ENCODE peak calls at places on chromosomes 7 and 10, in five cellular contexts. One of them, this sample, is unnamed.

GRCh38 chr7:108200326-108200725 is 70.2 kb upstream of the LAMB4 start:
- DNase-seq in H1: no peak
- DNase-seq in neuronal stem cell: no peak
- DNase-seq in IMR-90: peak; percentile 30
- DNase-seq in H9: no peak
- DNase-seq in this sample: no peak

GRCh38 chr10:70780772-70781171 is 4.4 kb downstream of the TBATA start:
- DNase-seq in H1: no peak
- DNase-seq in neuronal stem cell: no peak
- DNase-seq in IMR-90: no peak
- DNase-seq in H9: no peak
- DNase-seq in this sample: no peak

GRCh38 chr10:118670472-118671124 is 75.2 kb upstream of the PRLHR start:
- DNase-seq in H1: no peak
- DNase-seq in neuronal stem cell: no peak
- DNase-seq in IMR-90: no peak
- DNase-seq in H9: no peak
- DNase-seq in this sample: no peak

GRCh38 chr7:150962743-150963399 is 15.2 kb downstream of the KCNH2 start:
- DNase-seq in H1: peak; percentile 83
- DNase-seq in neuronal stem cell: no peak
- DNase-seq in IMR-90: peak; percentile 37
- DNase-seq in H9: peak; percentile 82
- DNase-seq in this sample: no peak

GRCh38 chr7:64990216-64990615 is 620 bp downstream of the ZNF117 start:
- DNase-seq in H1: no peak
- DNase-seq in neuronal stem cell: no peak
- DNase-seq in IMR-90: no peak
- DNase-seq in H9: no peak
- DNase-seq in this sample: peak; percentile 16

GRCh38 chr7:26616235-26616634 is 248.2 kb downstream of the SKAP2 start:
- DNase-seq in H1: no peak
- DNase-seq in neuronal stem cell: no peak
- DNase-seq in IMR-90: no peak
- DNase-seq in H9: no peak
- DNase-seq in this sample: peak; percentile 68

GRCh38 chr7:130890176-130891020 is 156.4 kb upstream of the KLF14 start:
- DNase-seq in H1: no peak
- DNase-seq in neuronal stem cell: no peak
- DNase-seq in IMR-90: no peak
- DNase-seq in H9: no peak
- DNase-seq in this sample: no peak

GRCh38 chr10:30435068-30435422 is 1.1 kb downstream of the MAP3K8 start:
- DNase-seq in H1: no peak
- DNase-seq in neuronal stem cell: no peak
- DNase-seq in IMR-90: peak; percentile 52
- DNase-seq in H9: no peak
- DNase-seq in this sample: peak; percentile 69

GRCh38 chr10:21995557-21995956 is 8.0 kb downstream of the DNAJC1 start:
- DNase-seq in H1: no peak
- DNase-seq in neuronal stem cell: no peak
- DNase-seq in IMR-90: peak; percentile 30
- DNase-seq in H9: no peak
- DNase-seq in this sample: peak; percentile 21

GRCh38 chr7:141097430-141097829 is 23.6 kb downstream of the TMEM178B start:
- DNase-seq in H1: no peak
- DNase-seq in neuronal stem cell: peak; percentile 56
- DNase-seq in IMR-90: peak; percentile 5
- DNase-seq in H9: no peak
- DNase-seq in this sample: peak; percentile 53

GRCh38 chr10:79310217-79310865 is 36.9 kb upstream of the PPIF start:
- DNase-seq in H1: no peak
- DNase-seq in neuronal stem cell: no peak
- DNase-seq in IMR-90: no peak
- DNase-seq in H9: no peak
- DNase-seq in this sample: no peak

GRCh38 chr10:128875030-128875744 is 591.9 kb upstream of the MGMT start:
- DNase-seq in H1: no peak
- DNase-seq in neuronal stem cell: no peak
- DNase-seq in IMR-90: no peak
- DNase-seq in H9: no peak
- DNase-seq in this sample: peak; percentile 76

GRCh38 chr7:99631311-99632109 is 14.8 kb downstream of the ZSCAN25 start:
- DNase-seq in H1: no peak
- DNase-seq in neuronal stem cell: no peak
- DNase-seq in IMR-90: peak; percentile 13
- DNase-seq in H9: peak; percentile 47
- DNase-seq in this sample: peak; percentile 40

GRCh38 chr10:68606918-68607317 is 46.8 kb downstream of the TET1 start:
- DNase-seq in H1: no peak
- DNase-seq in neuronal stem cell: no peak
- DNase-seq in IMR-90: no peak
- DNase-seq in H9: no peak
- DNase-seq in this sample: no peak

GRCh38 chr7:22640269-22640668 is 86.7 kb upstream of the IL6 start:
- DNase-seq in H1: no peak
- DNase-seq in neuronal stem cell: no peak
- DNase-seq in IMR-90: no peak
- DNase-seq in H9: no peak
- DNase-seq in this sample: no peak

GRCh38 chr7:40306596-40306995 is 171.8 kb downstream of the SUGCT start:
- DNase-seq in H1: no peak
- DNase-seq in neuronal stem cell: no peak
- DNase-seq in IMR-90: peak; percentile 62
- DNase-seq in H9: no peak
- DNase-seq in this sample: no peak

GRCh38 chr10:7245505-7245904 is 165.3 kb downstream of the SFMBT2 start:
- DNase-seq in H1: no peak
- DNase-seq in neuronal stem cell: no peak
- DNase-seq in IMR-90: no peak
- DNase-seq in H9: no peak
- DNase-seq in this sample: no peak

GRCh38 chr7:87702326-87702725 is 74.1 kb downstream of the RUNDC3B start:
- DNase-seq in H1: no peak
- DNase-seq in neuronal stem cell: no peak
- DNase-seq in IMR-90: peak; percentile 19
- DNase-seq in H9: no peak
- DNase-seq in this sample: peak; percentile 53

GRCh38 chr7:20438665-20439376 is 108.1 kb downstream of the ITGB8 start:
- DNase-seq in H1: no peak
- DNase-seq in neuronal stem cell: no peak
- DNase-seq in IMR-90: no peak
- DNase-seq in H9: no peak
- DNase-seq in this sample: no peak

GRCh38 chr7:150845471-150845870 is 6.8 kb upstream of the AOC1 start:
- DNase-seq in H1: no peak
- DNase-seq in neuronal stem cell: no peak
- DNase-seq in IMR-90: no peak
- DNase-seq in H9: peak; percentile 21
- DNase-seq in this sample: peak; percentile 67

GRCh38 chr10:110918269-110918632 is 729 bp downstream of the BBIP1 start:
- DNase-seq in H1: peak; percentile 94
- DNase-seq in neuronal stem cell: no peak
- DNase-seq in IMR-90: peak; percentile 94
- DNase-seq in H9: peak; percentile 96
- DNase-seq in this sample: peak; percentile 99

GRCh38 chr7:106535234-106536026 is 125.5 kb downstream of the CCDC71L start:
- DNase-seq in H1: no peak
- DNase-seq in neuronal stem cell: no peak
- DNase-seq in IMR-90: no peak
- DNase-seq in H9: no peak
- DNase-seq in this sample: no peak

GRCh38 chr7:16268821-16269768 is 152.2 kb downstream of the CRPPA start:
- DNase-seq in H1: no peak
- DNase-seq in neuronal stem cell: no peak
- DNase-seq in IMR-90: peak; percentile 83
- DNase-seq in H9: no peak
- DNase-seq in this sample: peak; percentile 69

GRCh38 chr10:80356563-80356999 is at the start of the genes DYDC1 and DYDC2:
- DNase-seq in H1: peak; percentile 89
- DNase-seq in neuronal stem cell: peak; percentile 82
- DNase-seq in IMR-90: no peak
- DNase-seq in H9: peak; percentile 94
- DNase-seq in this sample: peak; percentile 13

DNA sequence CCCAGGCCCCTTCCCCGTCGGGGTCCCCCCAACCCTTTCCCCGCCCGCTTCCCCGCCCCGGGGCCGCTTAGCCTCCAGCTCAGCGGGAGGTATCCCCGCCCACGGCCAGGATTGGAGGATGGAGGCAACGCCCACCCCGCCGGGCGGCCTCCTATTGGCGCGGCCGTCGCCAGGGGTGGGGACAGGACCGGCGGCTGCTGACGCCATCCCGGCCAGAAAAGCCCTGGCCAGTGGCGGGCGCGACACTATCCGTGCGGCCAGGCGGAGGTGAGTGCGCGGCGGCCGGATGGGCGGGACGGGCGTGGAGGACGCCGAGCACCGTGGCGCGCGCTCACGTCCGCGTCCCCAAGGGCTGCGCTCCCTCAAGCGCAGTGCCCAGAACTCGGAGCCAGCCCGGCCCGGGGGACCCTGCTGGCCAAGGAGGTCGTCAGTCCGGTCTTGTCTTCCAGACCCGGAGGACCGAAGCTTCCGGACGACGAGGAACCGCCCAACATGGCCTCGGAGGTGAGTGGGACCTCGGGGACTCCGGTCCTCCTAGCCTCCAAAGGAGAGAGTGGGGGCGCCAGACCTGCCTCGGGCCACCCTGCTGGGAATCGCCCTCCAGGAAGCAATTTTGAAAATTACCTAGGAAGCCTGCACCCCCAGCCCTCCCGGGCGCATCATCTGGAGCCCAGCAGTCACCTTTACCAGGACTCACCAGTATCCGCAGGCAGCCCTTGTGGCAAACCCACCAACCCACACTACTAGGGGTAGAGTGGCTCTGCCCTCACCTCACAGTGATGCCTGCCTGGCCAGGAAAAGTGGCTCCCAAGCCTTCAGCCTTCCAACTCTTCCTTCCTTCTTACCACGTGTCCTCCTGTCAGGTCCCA is at the start of gene ASL:
- DNase-seq in H1: peak; percentile 99
- DNase-seq in neuronal stem cell: peak; percentile 96
- DNase-seq in IMR-90: peak; percentile 86
- DNase-seq in H9: peak; percentile 94
- DNase-seq in this sample: peak; percentile 93
- H3K23ac ChIP-seq in H1: no peak within 1 kb of the TSS
- H3K23ac ChIP-seq in neuronal stem cell: peak within 1 kb of the TSS; percentile 99
- H3K23ac ChIP-seq in IMR-90: peak within 1 kb of the TSS; percentile 81
- H3K23ac ChIP-seq in H9: no peak within 1 kb of the TSS
- H3K23ac ChIP-seq in this sample: no peak within 1 kb of the TSS

DNA sequence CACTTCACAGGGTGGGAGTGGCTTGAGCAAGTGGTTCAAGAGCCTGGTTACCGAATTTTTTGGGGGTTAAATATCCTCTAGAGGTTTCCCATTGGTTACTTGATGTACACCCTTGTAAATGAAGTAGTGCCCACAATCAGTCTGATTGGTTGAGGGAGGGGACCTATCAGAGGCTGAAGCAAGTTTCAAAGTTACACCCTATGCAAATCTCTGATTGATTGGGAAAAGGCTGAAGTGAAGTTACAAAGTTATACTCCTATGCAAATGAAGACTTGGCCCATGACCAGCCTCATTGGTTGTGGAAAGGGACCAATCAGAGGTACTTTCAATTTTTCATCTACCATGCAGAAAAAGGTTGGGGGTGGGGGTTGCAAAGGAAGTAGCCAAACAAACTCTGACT is 34.7 kb downstream of the UBE2D4 start:
- DNase-seq in H1: no peak
- DNase-seq in neuronal stem cell: no peak
- DNase-seq in IMR-90: no peak
- DNase-seq in H9: no peak
- DNase-seq in this sample: no peak
- H3K23ac ChIP-seq in H1: no peak overlapping the region
- H3K23ac ChIP-seq in neuronal stem cell: no peak overlapping the region
- H3K23ac ChIP-seq in IMR-90: no peak overlapping the region
- H3K23ac ChIP-seq in H9: no peak overlapping the region
- H3K23ac ChIP-seq in this sample: no peak overlapping the region

GRCh38 chr10:101693701-101694055 is 1.3 kb downstream of the FBXW4 start:
- DNase-seq in H1: no peak
- DNase-seq in neuronal stem cell: no peak
- DNase-seq in IMR-90: peak; percentile 60
- DNase-seq in H9: no peak
- DNase-seq in this sample: no peak
- H3K23ac ChIP-seq in H1: no peak overlapping the region
- H3K23ac ChIP-seq in neuronal stem cell: no peak overlapping the region
- H3K23ac ChIP-seq in IMR-90: peak overlapping the region; percentile 92
- H3K23ac ChIP-seq in H9: no peak overlapping the region
- H3K23ac ChIP-seq in this sample: no peak overlapping the region

GRCh38 chr7:101903505-101903849 is 86.1 kb downstream of the CUX1 start:
- DNase-seq in H1: no peak
- DNase-seq in neuronal stem cell: no peak
- DNase-seq in IMR-90: no peak
- DNase-seq in H9: no peak
- DNase-seq in this sample: no peak

GRCh38 chr7:101902680-101903504 is 85.5 kb downstream of the CUX1 start:
- DNase-seq in H1: no peak
- DNase-seq in neuronal stem cell: no peak
- DNase-seq in IMR-90: no peak
- DNase-seq in H9: no peak
- DNase-seq in this sample: no peak

GRCh38 chr7:101904019-101904418 is 86.6 kb downstream of the CUX1 start:
- DNase-seq in H1: no peak
- DNase-seq in neuronal stem cell: no peak
- DNase-seq in IMR-90: no peak
- DNase-seq in H9: no peak
- DNase-seq in this sample: no peak

GRCh38 chr7:101905203-101905865 is 87.9 kb downstream of the CUX1 start:
- DNase-seq in H1: no peak
- DNase-seq in neuronal stem cell: no peak
- DNase-seq in IMR-90: peak; percentile 29
- DNase-seq in H9: no peak
- DNase-seq in this sample: no peak

DNA sequence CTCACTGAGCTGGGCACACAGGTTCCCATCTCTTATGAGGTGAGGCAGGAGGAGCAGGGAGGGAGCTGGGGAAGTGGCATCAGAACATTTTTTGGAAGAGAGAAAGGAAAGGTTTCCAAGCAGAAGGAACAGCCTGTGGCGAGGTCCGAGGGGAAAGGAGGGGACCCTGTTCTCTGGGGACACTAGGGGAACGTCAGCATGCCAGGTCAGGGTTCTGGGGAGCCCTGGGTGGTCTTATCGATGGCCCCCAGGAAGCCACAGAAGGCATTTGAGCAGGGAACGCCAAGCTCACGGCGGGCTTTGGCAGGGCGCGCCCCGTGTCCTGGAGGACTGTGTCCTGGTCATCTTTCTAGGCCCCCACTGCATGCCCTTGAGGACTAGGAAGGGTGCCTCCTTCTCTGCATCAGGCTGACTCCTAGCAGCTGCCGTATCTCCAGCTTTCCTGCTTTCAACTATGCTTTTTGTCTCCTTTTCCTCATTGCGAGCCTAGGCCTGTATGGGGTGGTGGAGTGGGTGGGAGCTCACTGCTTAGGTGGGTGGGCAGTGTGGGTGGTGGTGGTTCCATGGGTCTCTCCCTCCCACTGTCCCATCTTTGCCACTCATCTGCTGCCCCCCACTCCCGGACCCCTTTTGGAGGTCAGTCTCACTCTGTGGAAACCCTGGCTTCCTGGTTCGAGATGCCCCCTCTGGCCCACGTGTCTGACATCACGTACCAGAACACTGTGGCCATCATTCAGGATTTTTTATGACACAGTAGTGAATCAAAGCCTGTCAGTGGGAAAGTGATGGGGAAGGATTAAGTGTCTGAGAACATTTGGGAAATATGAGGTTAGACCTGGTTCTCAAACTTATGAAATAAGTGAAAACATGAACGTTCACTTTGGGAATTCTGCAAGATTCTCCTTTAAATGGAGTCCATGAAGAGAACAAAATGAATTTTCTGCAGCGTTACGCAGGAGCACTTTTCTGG is 89.2 kb downstream of the CUX1 start:
- DNase-seq in H1: no peak
- DNase-seq in neuronal stem cell: no peak
- DNase-seq in IMR-90: no peak
- DNase-seq in H9: no peak
- DNase-seq in this sample: no peak
- H3K23ac ChIP-seq in H1: no peak overlapping the region
- H3K23ac ChIP-seq in neuronal stem cell: no peak overlapping the region
- H3K23ac ChIP-seq in IMR-90: no peak overlapping the region
- H3K23ac ChIP-seq in H9: no peak overlapping the region
- H3K23ac ChIP-seq in this sample: no peak overlapping the region

This sample was measured in trophoblast cell.